ENCODE peak calls at places on chromosomes 5 and 9, in six cellular contexts. L, M, B, V, F and W are unnamed samples. For H3K4me1, the result is how much of the 10 kb centered on the place peaks cover.

GRCh38 chr5:16856531-16856930 is 79.6 kb downstream of the MYO10 start:
- DNase-seq in L (no peak), M (no peak), B (no peak), V (no peak), F (no peak), W (no peak)

GRCh38 chr5:82004511-82004910 is 32.7 kb downstream of the ATG10 start:
- DNase-seq in L (no peak), M (no peak), B (no peak), V (no peak), F (no peak), W (no peak)

GRCh38 chr5:31036407-31036806 is 157.1 kb upstream of the CDH6 start:
- DNase-seq in L (no peak), M (no peak), B (no peak), V (peak), F (no peak), W (no peak)

GRCh38 chr5:176737746-176738699 is 72.3 kb upstream of the UNC5A start:
- DNase-seq in L (peak), M (no peak), B (no peak), V (no peak), F (no peak), W (no peak)

GRCh38 chr5:72955143-72955767 is 586 bp upstream of the FCHO2 start:
- DNase-seq in L (peak), M (peak), B (no peak), V (no peak), F (peak), W (peak)

GRCh38 chr9:73081979-73082657 is 69.5 kb upstream of the ANXA1 start:
- DNase-seq in L (no peak), M (no peak), B (no peak), V (peak), F (no peak), W (no peak)

GRCh38 chr5:107919361-107919760 is 248.6 kb upstream of the EFNA5 start:
- DNase-seq in L (no peak), M (no peak), B (no peak), V (no peak), F (no peak), W (no peak)

GRCh38 chr5:61320860-61321259 is 11.2 kb upstream of the ZSWIM6 start:
- DNase-seq in L (no peak), M (no peak), B (no peak), V (no peak), F (no peak), W (no peak)

GRCh38 chr5:55917402-55918096 is 66.4 kb downstream of the IL31RA start:
- DNase-seq in L (no peak), M (no peak), B (no peak), V (no peak), F (no peak), W (no peak)

GRCh38 chr5:133552925-133553525 is 59.3 kb downstream of the FSTL4 start:
- DNase-seq in L (peak), M (peak), B (peak), V (peak), F (no peak), W (no peak)

GRCh38 chr9:137355445-137356365 is 53.6 kb upstream of the NRARP start:
- DNase-seq in L (no peak), M (no peak), B (no peak), V (no peak), F (no peak), W (no peak)

GRCh38 chr9:87786423-87786822 is 60.5 kb downstream of the CTSL start:
- DNase-seq in L (no peak), M (no peak), B (no peak), V (no peak), F (no peak), W (no peak)

GRCh38 chr9:98805506-98806272 is 1.8 kb upstream of the GALNT12 start:
- DNase-seq in L (no peak), M (no peak), B (no peak), V (no peak), F (no peak), W (no peak)

GRCh38 chr5:56259002-56259511 is 25.9 kb upstream of the ANKRD55 start:
- DNase-seq in L (no peak), M (no peak), B (no peak), V (peak), F (no peak), W (no peak)

GRCh38 chr9:120863833-120864232 is 13.2 kb downstream of the PHF19 start:
- DNase-seq in L (peak), M (no peak), B (no peak), V (no peak), F (no peak), W (no peak)

GRCh38 chr5:36495638-36496010 is 110.8 kb upstream of the SLC1A3 start:
- DNase-seq in L (no peak), M (no peak), B (no peak), V (no peak), F (no peak), W (no peak)

GRCh38 chr5:95754545-95754944 is 23.4 kb downstream of the RHOBTB3 start:
- DNase-seq in L (no peak), M (no peak), B (no peak), V (no peak), F (no peak), W (no peak)

GRCh38 chr9:33166263-33167083 is 663 bp downstream of the B4GALT1 start:
- DNase-seq in L (no peak), M (peak), B (peak), V (peak), F (peak), W (peak)

GRCh38 chr9:86721843-86722705 is 225.2 kb downstream of the GAS1 start:
- DNase-seq in L (no peak), M (no peak), B (peak), V (no peak), F (peak), W (peak)

GRCh38 chr9:133830310-133830709 is 92.2 kb upstream of the SARDH start:
- DNase-seq in L (no peak), M (no peak), B (no peak), V (no peak), F (no peak), W (no peak)

GRCh38 chr5:139462582-139463276 is at the start of gene ECSCR:
- DNase-seq in L (peak), M (no peak), B (no peak), V (peak), F (peak), W (no peak)

GRCh38 chr5:38099205-38100144 is 158.9 kb upstream of the EGFLAM start:
- DNase-seq in L (no peak), M (no peak), B (no peak), V (no peak), F (no peak), W (no peak)

GRCh38 chr5:133196441-133197085 is 144.8 kb downstream of the HSPA4 start:
- DNase-seq in L (no peak), M (no peak), B (no peak), V (no peak), F (no peak), W (peak)

GRCh38 chr9:127970401-127971313 is 10.1 kb downstream of the EEIG1 start:
- DNase-seq in L (no peak), M (peak), B (no peak), V (no peak), F (no peak), W (no peak)

GRCh38 chr5:158722940-158723339 is 376.8 kb downstream of the EBF1 start:
- DNase-seq in L (peak), M (no peak), B (no peak), V (no peak), F (no peak), W (no peak)

GRCh38 chr5:72122619-72123018 is 15.3 kb downstream of the MAP1B start:
- DNase-seq in L (no peak), M (no peak), B (no peak), V (no peak), F (no peak), W (no peak)

GRCh38 chr5:129094924-129095797 is 612 bp downstream of the ISOC1 start:
- DNase-seq in L (no peak), M (peak), B (peak), V (peak), F (peak), W (peak)

GRCh38 chr9:83432104-83432627 is 106.0 kb downstream of the FRMD3 start:
- DNase-seq in L (peak), M (peak), B (peak), V (peak), F (peak), W (peak)

GRCh38 chr5:88940712-88941111 is 57.7 kb upstream of the MEF2C start:
- DNase-seq in L (no peak), M (no peak), B (no peak), V (no peak), F (no peak), W (no peak)

GRCh38 chr9:31355965-31356364 is 1028.5 kb upstream of the ACO1 start:
- DNase-seq in L (no peak), M (no peak), B (no peak), V (no peak), F (no peak), W (no peak)

GRCh38 chr5:142753114-142753764 is 16.9 kb upstream of the ARHGAP26 start:
- DNase-seq in L (no peak), M (peak), B (peak), V (peak), F (peak), W (peak)

GRCh38 chr5:181159286-181160143 is 12.1 kb downstream of the OR2V2 start:
- DNase-seq in L (peak), M (peak), B (peak), V (peak), F (peak), W (peak)

GRCh38 chr5:81778642-81779041 is 27.7 kb upstream of the SSBP2 start:
- DNase-seq in L (no peak), M (no peak), B (no peak), V (peak), F (peak), W (no peak)

GRCh38 chr5:128300181-128300580 is 216.6 kb downstream of the SLC12A2 start:
- DNase-seq in L (no peak), M (no peak), B (no peak), V (no peak), F (no peak), W (no peak)

GRCh38 chr9:88874391-88874790 is 116.9 kb upstream of the S1PR3 start:
- DNase-seq in L (no peak), M (no peak), B (no peak), V (no peak), F (no peak), W (no peak)

GRCh38 chr9:98977246-98977681 is 33.6 kb downstream of the COL15A1 start:
- DNase-seq in L (no peak), M (no peak), B (no peak), V (no peak), F (no peak), W (no peak)

GRCh38 chr5:95810305-95811125 is 12.0 kb downstream of the GLRX start:
- DNase-seq in L (no peak), M (no peak), B (no peak), V (no peak), F (no peak), W (peak)

GRCh38 chr9:112844771-112845542 is 45.7 kb downstream of the SLC46A2 start:
- DNase-seq in L (peak), M (peak), B (peak), V (peak), F (peak), W (peak)

GRCh38 chr9:94805585-94805984 is 79.1 kb downstream of the AOPEP start:
- DNase-seq in L (no peak), M (peak), B (no peak), V (peak), F (no peak), W (no peak)

DNA sequence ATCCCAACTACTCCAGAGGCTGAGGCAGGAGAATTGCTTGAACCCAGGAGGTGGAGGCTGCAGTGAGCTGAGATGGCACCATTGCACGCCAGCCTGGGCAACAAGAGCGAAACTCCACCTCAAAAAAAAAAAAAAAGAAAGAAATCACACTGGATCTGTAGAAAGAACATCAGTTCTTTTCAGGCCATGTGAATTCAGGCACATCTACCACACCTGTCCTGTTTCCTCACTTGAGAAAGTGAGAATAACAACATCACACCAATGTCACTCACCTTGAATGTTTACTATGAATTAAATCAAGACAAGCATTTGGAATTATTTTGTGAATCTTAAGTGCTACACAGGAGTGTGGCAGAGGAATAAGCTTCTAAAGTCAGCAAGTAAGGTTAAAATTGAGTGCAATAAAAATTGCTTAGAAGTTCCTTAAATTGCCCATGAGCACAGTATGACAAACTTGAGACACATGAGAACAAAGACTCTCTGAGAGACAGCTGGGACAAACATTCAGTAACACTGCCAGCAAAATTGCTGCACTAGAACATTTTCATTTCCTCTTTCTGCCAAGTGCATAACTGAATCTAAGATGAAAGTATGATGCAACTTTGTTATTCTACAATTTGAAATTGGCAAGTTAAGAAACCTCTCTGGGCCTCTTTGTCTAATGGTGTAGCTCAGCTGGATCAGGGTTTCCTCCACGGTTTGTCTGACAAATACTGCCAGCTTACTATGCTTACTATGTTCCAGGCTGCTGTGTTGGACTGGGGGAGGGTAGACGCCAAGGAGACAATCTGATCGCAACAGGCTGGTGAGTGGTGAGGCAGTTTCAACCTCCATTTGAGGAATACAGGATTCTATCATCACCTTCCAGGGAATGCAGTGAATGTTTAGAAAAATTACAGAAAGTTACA is 1.9 kb upstream of the RIC1 start:
- DNase-seq in L (no peak), M (peak), B (peak), V (peak), F (no peak), W (peak)
- H3K4me1 ChIP-seq in L (under half), M (under half), B (under half), V (under half), F (under half), W (under half)

DNA sequence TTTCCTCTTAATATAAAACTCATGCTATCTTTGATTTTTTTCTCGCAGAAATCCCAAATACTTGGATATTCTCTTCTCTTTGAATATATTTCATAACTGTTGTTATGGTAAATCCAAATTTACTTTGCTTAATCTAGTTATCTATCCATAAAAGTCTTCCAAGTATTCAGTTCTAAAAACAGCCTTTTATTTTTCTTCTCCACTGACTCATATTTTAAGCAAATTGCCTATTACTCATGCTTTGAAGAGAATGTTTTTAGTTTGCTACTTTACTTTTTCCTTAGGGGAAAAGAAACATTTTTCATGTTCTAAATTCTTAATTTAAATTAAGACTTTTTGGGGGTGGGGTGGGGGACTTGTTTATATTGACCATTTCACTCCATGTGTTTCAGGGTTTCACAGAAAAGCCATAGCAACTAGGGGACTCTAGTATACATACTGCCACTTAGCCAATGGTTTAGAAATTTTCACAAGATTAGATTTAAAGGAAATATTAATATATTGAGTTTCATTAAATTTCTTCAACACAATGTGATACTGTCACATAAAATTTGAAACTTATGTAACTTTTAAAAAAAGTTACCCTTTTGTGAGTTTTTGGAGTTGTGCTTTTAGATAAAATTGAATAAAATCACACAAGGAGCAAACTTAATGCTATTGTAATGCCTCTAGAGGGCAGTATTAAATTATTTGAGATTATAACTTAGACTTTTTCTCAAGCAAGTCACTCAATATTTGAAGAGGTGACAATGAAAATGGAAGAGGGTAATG is 545.8 kb upstream of the ARRDC3 start:
- DNase-seq in L (no peak), M (no peak), B (no peak), V (peak), F (no peak), W (no peak)
- TF ChIP-seq CTCF in L (peak), M (peak), B (no peak), V (no peak), F (peak), W (peak)

GRCh38 chr5:154524846-154525245 is 46.8 kb upstream of the HAND1 start:
- DNase-seq in L (no peak), M (no peak), B (no peak), V (no peak), F (no peak), W (no peak)

GRCh38 chr5:154524181-154524580 is 46.2 kb upstream of the HAND1 start:
- DNase-seq in L (no peak), M (no peak), B (no peak), V (no peak), F (no peak), W (no peak)

GRCh38 chr5:154522284-154522683 is 44.3 kb upstream of the HAND1 start:
- DNase-seq in L (no peak), M (no peak), B (no peak), V (no peak), F (no peak), W (no peak)

GRCh38 chr5:154523104-154523503 is 45.1 kb upstream of the HAND1 start:
- DNase-seq in L (no peak), M (no peak), B (no peak), V (no peak), F (no peak), W (no peak)

DNA sequence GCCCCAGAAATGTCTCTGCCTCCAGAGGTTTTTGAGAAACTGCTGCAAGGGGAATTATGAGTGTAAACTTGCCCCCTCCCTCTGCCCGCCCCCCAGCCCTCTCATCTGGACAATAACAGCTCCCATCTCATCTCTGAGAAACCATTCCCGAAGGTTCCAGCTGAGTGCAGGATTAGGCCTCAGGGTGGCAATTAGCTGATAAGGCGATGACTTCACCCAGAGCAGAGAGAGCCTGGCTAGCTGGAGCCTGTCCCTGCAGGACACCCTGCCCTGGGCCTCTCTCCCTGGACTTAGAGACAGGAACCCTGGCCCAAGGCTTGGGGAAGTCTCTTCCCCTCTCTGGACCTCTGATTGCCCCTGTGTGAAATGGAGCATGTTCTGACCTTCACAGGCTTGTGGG is 45.7 kb upstream of the HAND1 start:
- DNase-seq in L (no peak), M (no peak), B (no peak), V (no peak), F (no peak), W (no peak)
- H3K27ac ChIP-seq in L (no peak), M (peak), B (no peak), V (no peak), F (no peak), W (peak)

GRCh38 chr5:113040672-113041071 is 64.1 kb downstream of the DCP2 start:
- DNase-seq in L (no peak), M (no peak), B (no peak), V (no peak), F (no peak), W (no peak)
- H3K4me1 ChIP-seq in L (under half), M (under half), B (under half), V (under half), F (under half), W (under half)

DNA sequence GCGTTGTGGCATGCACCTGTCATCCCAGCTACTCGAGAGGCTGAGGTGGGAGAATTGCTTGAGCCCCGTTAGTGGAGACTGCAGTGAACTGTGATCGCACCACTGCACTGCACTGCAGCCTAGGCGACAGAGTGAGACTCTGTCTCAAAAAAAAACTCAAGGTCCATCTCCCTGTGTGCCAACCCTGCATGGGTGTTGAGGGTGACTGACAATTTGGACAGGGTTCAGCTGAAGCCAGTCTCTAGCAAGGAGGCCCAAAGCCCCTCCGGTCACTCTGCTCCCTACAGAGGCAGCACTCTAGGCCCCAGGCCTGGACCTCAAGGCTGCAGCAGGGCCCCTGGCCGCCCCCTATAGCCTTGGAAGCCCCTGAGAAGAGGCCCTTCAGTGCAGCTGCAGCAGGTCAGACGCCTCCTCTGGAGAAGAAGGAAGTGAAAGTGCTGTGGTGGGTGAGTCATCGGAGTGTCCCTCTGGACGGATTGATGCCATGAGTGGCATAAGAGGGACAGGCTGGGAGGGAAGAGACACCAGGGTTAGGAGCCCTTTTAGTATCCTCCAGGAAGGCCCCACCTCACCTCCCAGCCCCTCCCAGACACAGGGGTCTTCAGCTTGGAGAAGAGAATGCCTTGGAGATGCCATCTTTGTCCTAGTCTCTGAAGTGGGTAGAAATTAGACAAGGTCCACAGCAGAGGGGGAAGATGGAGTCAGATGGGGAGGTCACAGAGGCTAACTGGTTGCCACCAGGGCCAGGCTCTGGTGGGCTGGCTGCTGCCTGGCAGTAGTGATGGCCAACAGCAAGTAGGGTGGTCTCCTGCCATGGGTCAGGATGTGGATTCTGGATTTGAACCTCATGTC is 39.1 kb upstream of the NEK6 start:
- DNase-seq in L (no peak), M (peak), B (peak), V (peak), F (no peak), W (no peak)
- TF ChIP-seq CTCF in L (no peak), M (no peak), B (no peak), V (peak), F (no peak), W (no peak)

GRCh38 chr5:178238313-178238635 is 5.7 kb upstream of the PHYKPL start:
- DNase-seq in L (no peak), M (no peak), B (no peak), V (no peak), F (no peak), W (no peak)
- H3K27ac ChIP-seq in L (no peak), M (peak), B (peak), V (no peak), F (no peak), W (no peak)

DNA sequence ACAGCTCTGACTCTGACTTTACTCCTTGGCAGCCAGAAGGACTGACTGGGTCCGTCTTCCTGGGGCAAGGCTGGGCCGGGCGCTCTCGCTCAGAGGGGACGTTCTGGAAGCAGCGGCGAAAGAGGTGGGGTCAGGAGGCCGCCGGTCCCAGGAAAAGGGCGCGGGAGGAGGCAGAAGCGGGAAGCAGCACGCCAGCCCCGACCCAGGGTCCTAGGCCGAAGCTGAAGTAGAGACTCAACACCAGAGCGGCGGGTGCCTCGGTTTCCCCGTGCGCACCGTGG is 1.5 kb downstream of the SHB start:
- DNase-seq in L (peak), M (peak), B (no peak), V (no peak), F (no peak), W (no peak)
- H3K4me1 ChIP-seq in L (under half), M (under half), B (under half), V (half or more), F (under half), W (under half)